ENCODE peak calls at places on chromosome 16, in seven cellular contexts. N, A, U, Y, C, O and X are unnamed samples. For H3K9me3 and H3K36me3, the result is how much of the 10 kb centered on the place peaks cover.

GRCh38 chr16:87746178-87746577 is 19.6 kb downstream of the KLHDC4 start:
- DNase-seq in N (no peak), A (no peak), U (no peak), Y (no peak), C (no peak), O (no peak), X (no peak)

GRCh38 chr16:84913315-84913714 is 93.5 kb downstream of the CRISPLD2 start:
- DNase-seq in N (peak), A (no peak), U (no peak), Y (peak), C (no peak), O (no peak), X (peak)

GRCh38 chr16:81997738-81998137 is 13.5 kb downstream of the SDR42E1 start:
- DNase-seq in N (no peak), A (no peak), U (no peak), Y (no peak), C (no peak), O (no peak), X (no peak)

GRCh38 chr16:51151435-51151950 is 423 bp upstream of the SALL1 start:
- DNase-seq in N (peak), A (no peak), U (peak), Y (peak), C (no peak), O (peak), X (no peak)

GRCh38 chr16:87575027-87575804 is 27.1 kb upstream of the JPH3 start:
- DNase-seq in N (no peak), A (no peak), U (no peak), Y (no peak), C (no peak), O (peak), X (no peak)

GRCh38 chr16:85503642-85504224 is 109.4 kb upstream of the GSE1 start:
- DNase-seq in N (no peak), A (no peak), U (no peak), Y (no peak), C (no peak), O (no peak), X (no peak)

GRCh38 chr16:58102665-58103427 is 26.3 kb downstream of the CFAP20 start:
- DNase-seq in N (no peak), A (no peak), U (no peak), Y (peak), C (no peak), O (no peak), X (peak)

GRCh38 chr16:57898961-57899360 is 72.0 kb downstream of the CNGB1 start:
- DNase-seq in N (no peak), A (no peak), U (no peak), Y (no peak), C (no peak), O (peak), X (no peak)

GRCh38 chr16:11586856-11587642 is at the start of gene LITAF:
- DNase-seq in N (peak), A (peak), U (peak), Y (peak), C (peak), O (peak), X (peak)

GRCh38 chr16:67279296-67280089 is at the start of gene PLEKHG4:
- DNase-seq in N (peak), A (peak), U (peak), Y (peak), C (peak), O (peak), X (peak)

GRCh38 chr16:8956265-8957060 is 7.2 kb downstream of the USP7 start:
- DNase-seq in N (no peak), A (no peak), U (no peak), Y (no peak), C (no peak), O (no peak), X (no peak)

GRCh38 chr16:57535680-57536305 is 578 bp downstream of the CCDC102A start:
- DNase-seq in N (peak), A (peak), U (peak), Y (peak), C (peak), O (peak), X (peak)

GRCh38 chr16:66264311-66265105 is 102.0 kb upstream of the CDH5 start:
- DNase-seq in N (no peak), A (no peak), U (no peak), Y (no peak), C (no peak), O (no peak), X (no peak)

GRCh38 chr16:68575082-68575481 is 36.0 kb downstream of the ZFP90 start:
- DNase-seq in N (no peak), A (no peak), U (no peak), Y (no peak), C (no peak), O (no peak), X (no peak)

GRCh38 chr16:68577352-68577853 is 38.3 kb downstream of the ZFP90 start:
- DNase-seq in N (no peak), A (no peak), U (no peak), Y (no peak), C (no peak), O (no peak), X (no peak)

DNA sequence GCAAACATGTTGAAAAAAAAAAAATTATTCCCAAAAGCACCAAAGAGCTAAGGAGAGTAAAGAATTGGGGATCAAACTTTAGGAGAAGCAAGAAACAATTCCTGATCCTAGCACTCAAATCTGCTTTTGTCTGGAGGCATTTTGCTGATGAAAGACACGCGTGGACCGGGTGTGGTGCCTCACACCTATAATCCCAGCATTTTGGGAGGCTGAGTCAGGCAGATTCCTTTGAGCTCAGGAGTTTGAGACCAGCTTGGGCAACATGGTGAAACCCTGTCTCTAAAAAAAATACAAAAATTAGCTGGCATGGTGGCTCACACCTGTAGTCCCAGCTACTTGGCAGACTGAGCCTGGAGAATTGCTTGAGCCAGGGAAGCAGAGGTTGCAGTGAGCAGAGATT is 35.4 kb downstream of the ZFP90 start:
- DNase-seq in N (no peak), A (no peak), U (no peak), Y (no peak), C (no peak), O (no peak), X (no peak)
- H3K9me3 ChIP-seq in N (under half), A (half or more), U (under half), Y (under half), C (half or more), O (under half), X (half or more)

GRCh38 chr16:83441523-83441922 is 366.3 kb upstream of the HSBP1 start:
- DNase-seq in N (no peak), A (no peak), U (no peak), Y (no peak), C (no peak), O (no peak), X (no peak)
- TF ChIP-seq CTCF in N (no peak), A (no peak), U (no peak), Y (no peak), C (no peak), O (no peak), X (no peak)

DNA sequence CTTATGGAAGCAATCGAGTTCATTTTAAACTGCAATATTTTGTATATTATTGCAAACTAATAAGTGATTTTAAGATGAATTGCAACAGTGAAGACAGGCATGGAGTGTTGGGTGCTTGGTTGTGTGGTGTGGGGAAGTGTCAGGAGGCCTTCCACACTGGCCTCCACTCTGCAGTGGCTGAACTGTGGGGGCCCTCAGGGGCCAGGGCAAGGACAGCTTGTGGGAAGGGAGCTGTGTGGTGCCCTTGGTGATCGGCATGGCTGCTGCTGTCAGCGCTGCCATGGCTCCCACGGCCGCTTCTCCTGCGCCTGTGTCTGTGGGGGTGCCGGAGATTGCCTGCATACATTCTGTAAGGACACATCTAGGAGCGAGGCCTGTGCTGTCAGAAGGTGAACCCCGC is 19.2 kb downstream of the TCF25 start:
- DNase-seq in N (no peak), A (no peak), U (no peak), Y (no peak), C (no peak), O (no peak), X (no peak)
- H3K36me3 ChIP-seq in N (under half), A (half or more), U (half or more), Y (half or more), C (half or more), O (under half), X (half or more)

GRCh38 chr16:10412935-10413601 is 27.2 kb downstream of the ATF7IP2 start:
- DNase-seq in N (no peak), A (no peak), U (no peak), Y (no peak), C (no peak), O (no peak), X (no peak)
- H3K9me3 ChIP-seq in N (under half), A (half or more), U (under half), Y (under half), C (half or more), O (under half), X (half or more)

GRCh38 chr16:1428511-1428910 is 2.4 kb upstream of the PERCC1 start:
- DNase-seq in N (no peak), A (peak), U (no peak), Y (no peak), C (no peak), O (peak), X (no peak)
- TF ChIP-seq CTCF in N (no peak), A (peak), U (peak), Y (no peak), C (no peak), O (peak), X (peak)

DNA sequence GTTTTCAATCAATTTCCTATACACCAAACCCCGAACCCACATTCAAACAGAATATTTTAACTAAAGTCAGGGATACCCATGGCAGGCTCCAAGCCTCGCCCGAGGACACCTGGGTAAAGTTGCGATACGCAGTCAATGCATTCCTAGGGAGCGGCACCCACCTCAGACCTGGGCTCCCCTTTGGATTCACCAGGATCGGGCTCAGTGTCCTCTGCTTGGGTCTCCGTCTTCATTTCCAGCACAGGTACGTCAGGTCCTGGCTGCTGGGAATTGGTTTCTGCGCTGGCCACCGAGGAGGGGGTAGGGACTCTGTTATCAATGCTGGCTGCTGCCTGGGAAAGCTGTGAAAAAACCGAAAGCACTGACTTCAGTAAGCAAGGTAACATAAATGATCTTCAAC is 51.7 kb upstream of the TRAP1 start:
- DNase-seq in N (no peak), A (no peak), U (no peak), Y (no peak), C (no peak), O (no peak), X (no peak)
- H3K36me3 ChIP-seq in N (under half), A (half or more), U (half or more), Y (under half), C (half or more), O (under half), X (half or more)

GRCh38 chr16:16015849-16016248 is 66.4 kb downstream of the ABCC1 start:
- DNase-seq in N (no peak), A (no peak), U (no peak), Y (no peak), C (no peak), O (no peak), X (no peak)
- H3K9me3 ChIP-seq in N (under half), A (under half), U (under half), Y (under half), C (under half), O (under half), X (under half)

DNA sequence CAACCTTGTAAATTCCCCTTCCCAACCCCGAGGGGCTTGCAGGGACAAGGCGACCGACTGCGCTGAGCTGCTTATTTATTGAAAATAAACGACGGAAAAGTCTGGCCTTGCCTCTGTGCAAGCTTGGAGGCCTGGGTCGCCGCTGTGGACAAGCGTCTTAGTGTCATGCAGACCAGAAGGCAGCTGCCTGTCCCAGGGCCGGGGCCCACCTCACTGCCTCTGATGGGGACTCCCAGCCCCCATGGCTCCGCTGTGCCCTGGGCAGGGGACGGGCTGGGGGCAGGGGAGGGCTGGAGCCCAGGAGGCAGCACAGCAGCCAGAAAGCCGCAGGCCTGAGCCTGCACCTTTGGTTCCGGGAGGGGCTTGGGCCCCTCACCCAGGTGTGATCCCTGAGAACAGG is 20.7 kb downstream of the RABEP2 start:
- DNase-seq in N (no peak), A (no peak), U (no peak), Y (no peak), C (no peak), O (no peak), X (no peak)
- TF ChIP-seq CTCF in N (no peak), A (no peak), U (no peak), Y (no peak), C (no peak), O (no peak), X (no peak)